ENCODE peak calls at places on chromosome 17, in seven cellular contexts. E is Caki2, Q is non-pigmented ciliary epithelial cell, O is SW 1271, J is foreskin fibroblast, D is mesenteric fat pad, X is GM23248. T is an unnamed sample.

GRCh38 chr17:67571478-67571877 is 146.3 kb upstream of the NOL11 start:
- DNase-seq in D (no peak), X (no peak), O (no peak), E (no peak), Q (no peak), J (no peak), T (no peak)

GRCh38 chr17:35046740-35047283 is 16.7 kb downstream of the RFFL start:
- DNase-seq in Q (peak), J (no peak), O (no peak), D (no peak), X (peak), E (peak), T (no peak)

GRCh38 chr17:6924121-6924676 is 71.7 kb upstream of the ALOX12 start:
- DNase-seq in J (no peak), X (peak), D (no peak), O (no peak), E (no peak), Q (no peak), T (no peak)

GRCh38 chr17:81084691-81085419 is 49.9 kb downstream of the BAIAP2 start:
- DNase-seq in J (no peak), D (no peak), E (no peak), O (no peak), X (no peak), Q (no peak), T (no peak)

GRCh38 chr17:36920032-36921000 is 17.0 kb upstream of the LHX1 start:
- DNase-seq in X (no peak), O (no peak), J (no peak), Q (no peak), E (peak), D (no peak), T (no peak)

GRCh38 chr17:59914274-59914854 is 21.4 kb downstream of the RPS6KB1 start:
- DNase-seq in J (no peak), E (no peak), O (peak), D (no peak), Q (no peak), X (peak), T (peak)

GRCh38 chr17:81867952-81868673 is 3.0 kb downstream of the ARHGDIA start:
- DNase-seq in J (no peak), Q (no peak), O (no peak), D (no peak), X (peak), E (peak), T (no peak)

GRCh38 chr17:43940630-43941029 is 1.6 kb downstream of the PPY start:
- DNase-seq in D (no peak), J (no peak), O (peak), Q (no peak), X (peak), E (peak), T (peak)

GRCh38 chr17:45431531-45432404 is 902 bp downstream of the ARHGAP27 start:
- DNase-seq in O (peak), E (peak), X (peak), J (peak), Q (no peak), D (no peak), T (peak)

GRCh38 chr17:72187544-72187943 is 66.7 kb downstream of the SOX9 start:
- DNase-seq in J (no peak), Q (no peak), E (no peak), D (no peak), X (no peak), O (no peak), T (no peak)

GRCh38 chr17:2282297-2282873 is 21.2 kb downstream of the SMG6 start:
- DNase-seq in D (no peak), Q (peak), E (peak), X (peak), O (peak), J (peak), T (peak)

GRCh38 chr17:38920374-38921291 is 4.8 kb upstream of the LASP1NB start:
- DNase-seq in Q (no peak), E (no peak), X (no peak), J (no peak), D (peak), O (no peak), T (no peak)

GRCh38 chr17:5825717-5826330 is 241.5 kb upstream of the NLRP1 start:
- DNase-seq in E (peak), D (no peak), J (peak), Q (no peak), X (no peak), O (no peak), T (no peak)

GRCh38 chr17:20315821-20316220 is 151.5 kb downstream of the LGALS9B start:
- DNase-seq in E (no peak), X (no peak), D (no peak), J (no peak), Q (no peak), O (no peak), T (no peak)

GRCh38 chr17:35640977-35641526 is 53.9 kb downstream of the AP2B1 start:
- DNase-seq in Q (no peak), J (no peak), E (no peak), X (no peak), D (no peak), O (no peak), T (no peak)

GRCh38 chr17:79388556-79389295 is 222.1 kb downstream of the RBFOX3 start:
- DNase-seq in E (peak), O (peak), J (peak), Q (no peak), D (no peak), X (peak), T (peak)

GRCh38 chr17:2068589-2069051 is 13.7 kb downstream of the HIC1 start:
- DNase-seq in X (peak), Q (no peak), E (no peak), D (no peak), O (no peak), J (no peak), T (no peak)

GRCh38 chr17:78381601-78382168 is 3.2 kb downstream of the PGS1 start:
- DNase-seq in D (no peak), E (peak), O (no peak), X (peak), J (no peak), Q (no peak), T (peak)

GRCh38 chr17:62307196-62307595 is 73.2 kb upstream of the EFCAB3 start:
- DNase-seq in J (no peak), E (no peak), X (no peak), D (no peak), O (no peak), Q (no peak), T (no peak)

GRCh38 chr17:50100921-50101345 is 5.8 kb downstream of the PDK2 start:
- DNase-seq in E (peak), Q (no peak), J (no peak), X (peak), O (no peak), D (no peak), T (peak)

GRCh38 chr17:1413281-1413791 is 13.3 kb upstream of the YWHAE start:
- DNase-seq in E (peak), O (no peak), J (peak), Q (peak), D (no peak), X (peak), T (peak)

GRCh38 chr17:56436142-56436541 is 157.4 kb upstream of the NOG start:
- DNase-seq in E (no peak), J (no peak), O (no peak), X (no peak), Q (no peak), D (no peak), T (no peak)

GRCh38 chr17:82905130-82905529 is 65.3 kb upstream of the ZNF750 start:
- DNase-seq in E (no peak), Q (no peak), D (no peak), J (no peak), X (no peak), O (no peak), T (no peak)

GRCh38 chr17:39694593-39694992 is 5.3 kb upstream of the ERBB2 start:
- DNase-seq in Q (no peak), D (no peak), X (no peak), J (no peak), E (no peak), O (no peak), T (no peak)

GRCh38 chr17:81003711-81004335 is 12.2 kb downstream of the CHMP6 start:
- DNase-seq in O (no peak), D (no peak), E (no peak), Q (no peak), J (no peak), X (peak), T (peak)

GRCh38 chr17:41211845-41212466 is 14.5 kb upstream of the KRTAP9-2 start:
- DNase-seq in J (peak), E (peak), O (no peak), X (peak), Q (no peak), D (no peak), T (peak)

GRCh38 chr17:49746791-49747490 is 17.0 kb downstream of the FAM117A start:
- DNase-seq in O (no peak), X (no peak), Q (no peak), J (no peak), D (no peak), E (no peak), T (no peak)

GRCh38 chr17:82127704-82128103 is 29.7 kb upstream of the FASN start:
- DNase-seq in Q (no peak), E (no peak), J (no peak), X (no peak), D (no peak), O (no peak), T (no peak)

GRCh38 chr17:82696916-82697807 is 1.3 kb downstream of the RAB40B start:
- DNase-seq in O (no peak), E (no peak), X (peak), D (no peak), J (no peak), Q (no peak), T (peak)

GRCh38 chr17:57794841-57795240 is 49.7 kb upstream of the CCDC182 start:
- DNase-seq in J (no peak), X (no peak), O (no peak), D (no peak), Q (no peak), E (no peak), T (no peak)

GRCh38 chr17:21191698-21192097 is 22.3 kb downstream of the TMEM11 start:
- DNase-seq in X (no peak), E (no peak), Q (no peak), J (no peak), O (no peak), D (no peak), T (no peak)

GRCh38 chr17:2776589-2777241 is 19.5 kb upstream of the RAP1GAP2 start:
- DNase-seq in J (no peak), E (no peak), Q (no peak), D (no peak), O (no peak), X (peak), T (no peak)

GRCh38 chr17:80422276-80422675 is 7.3 kb downstream of the ENDOV start:
- DNase-seq in J (no peak), X (no peak), D (peak), O (no peak), E (no peak), Q (no peak), T (no peak)

GRCh38 chr17:68101992-68102758 is 66.6 kb downstream of the KPNA2 start:
- DNase-seq in E (peak), J (no peak), D (peak), O (no peak), X (peak), Q (no peak), T (no peak)

GRCh38 chr17:36089888-36090836 is at the start of gene CCL3:
- DNase-seq in Q (no peak), J (no peak), X (peak), D (no peak), O (no peak), E (no peak), T (no peak)

GRCh38 chr17:67011527-67012175 is 32.7 kb upstream of the CACNG1 start:
- DNase-seq in J (no peak), X (no peak), Q (no peak), E (no peak), D (no peak), O (no peak), T (no peak)

GRCh38 chr17:38604479-38605229 is 1.1 kb downstream of the SRCIN1 start:
- DNase-seq in J (no peak), E (no peak), Q (no peak), O (no peak), D (no peak), X (peak), T (no peak)

GRCh38 chr17:8894189-8894611 is 26.7 kb upstream of the PIK3R6 start:
- DNase-seq in O (no peak), X (no peak), J (no peak), D (peak), E (no peak), Q (no peak), T (no peak)

GRCh38 chr17:17408236-17408794 is 68.5 kb upstream of the MED9 start:
- DNase-seq in E (no peak), O (no peak), J (peak), X (peak), D (no peak), Q (no peak), T (no peak)

T was measured in AG08395.